ENCODE peak calls at places on chromosomes 16 and 17, in eight cellular contexts. Y, P, L, S, G, K, D and X are unnamed samples.

GRCh38 chr17:56835259-56835575 is 1.3 kb downstream of the DGKE start:
- DNase-seq in S (no peak), D (no peak), K (peak; percentile 57), P (no peak), L (no peak), G (no peak), Y (no peak), X (no peak)

GRCh38 chr16:7268182-7268581 is 64.5 kb upstream of the RBFOX1 start:
- DNase-seq in P (peak; percentile 46), L (no peak), K (peak; percentile 41), S (no peak), Y (no peak), G (no peak), D (peak; percentile 14), X (peak; percentile 34)

GRCh38 chr17:61149862-61150362 is 249.7 kb upstream of the TBX2 start:
- DNase-seq in Y (no peak), S (no peak), L (no peak), K (no peak), D (no peak), G (no peak), P (no peak), X (no peak)

GRCh38 chr17:41629316-41629715 is 4.9 kb upstream of the KRT17 start:
- DNase-seq in S (no peak), D (no peak), P (no peak), K (no peak), L (no peak), G (no peak), Y (no peak), X (no peak)

GRCh38 chr17:35588196-35588920 is 1.2 kb downstream of the AP2B1 start:
- DNase-seq in D (no peak), S (no peak), K (peak; percentile 45), P (no peak), Y (peak; percentile 36), G (peak; percentile 45), L (no peak), X (no peak)

GRCh38 chr16:69924777-69925191 is 26.4 kb upstream of the CLEC18A start:
- DNase-seq in P (no peak), Y (no peak), D (peak; percentile 55), L (peak; percentile 70), G (peak; percentile 88), K (no peak), S (no peak), X (no peak)

GRCh38 chr16:10982430-10983174 is 38.2 kb downstream of the CLEC16A start:
- DNase-seq in P (no peak), K (no peak), L (no peak), Y (peak; percentile 54), D (no peak), G (no peak), S (no peak), X (no peak)

GRCh38 chr17:48610282-48611211 is at the start of gene HOXB7:
- DNase-seq in G (no peak), Y (peak; percentile 81), P (peak; percentile 90), K (no peak), L (no peak), S (no peak), D (no peak), X (peak; percentile 67)

GRCh38 chr16:83533193-83533592 is 274.6 kb upstream of the HSBP1 start:
- DNase-seq in K (peak; percentile 4), P (no peak), S (no peak), D (no peak), Y (no peak), G (peak; percentile 13), L (no peak), X (no peak)

GRCh38 chr17:74297941-74298340 is 23.9 kb downstream of the DNAI2 start:
- DNase-seq in D (no peak), P (no peak), G (no peak), S (no peak), K (no peak), L (no peak), Y (no peak), X (no peak)

GRCh38 chr17:72349508-72350472 is 229.0 kb downstream of the SOX9 start:
- DNase-seq in D (no peak), L (no peak), G (no peak), S (no peak), P (no peak), Y (no peak), K (no peak), X (no peak)

GRCh38 chr17:75909812-75910274 is 5.2 kb upstream of the MRPL38 start:
- DNase-seq in G (no peak), D (no peak), Y (no peak), S (no peak), P (no peak), L (no peak), K (no peak), X (no peak)

GRCh38 chr16:84514874-84515835 is 10.7 kb upstream of the MEAK7 start:
- DNase-seq in D (no peak), P (peak; percentile 55), L (no peak), G (no peak), K (peak; percentile 88), S (peak; percentile 70), Y (peak; percentile 88), X (no peak)

GRCh38 chr16:67406628-67407027 is 9.6 kb downstream of the ZDHHC1 start:
- DNase-seq in D (no peak), G (peak; percentile 71), P (no peak), Y (no peak), K (no peak), L (no peak), S (no peak), X (no peak)

GRCh38 chr16:55655381-55655708 is 443 bp upstream of the SLC6A2 start:
- DNase-seq in D (no peak), K (no peak), G (no peak), L (no peak), S (no peak), Y (no peak), P (no peak), X (no peak)

GRCh38 chr16:85565796-85566501 is 47.2 kb upstream of the GSE1 start:
- DNase-seq in Y (no peak), L (no peak), K (no peak), G (no peak), S (no peak), D (no peak), P (no peak), X (no peak)

GRCh38 chr17:4543557-4544026 is 11.6 kb downstream of the MYBBP1A start:
- DNase-seq in S (no peak), P (no peak), Y (no peak), D (no peak), K (no peak), L (no peak), G (no peak), X (peak; percentile 12)

GRCh38 chr16:71700822-71701221 is 23.7 kb downstream of the PHLPP2 start:
- DNase-seq in L (no peak), P (no peak), D (no peak), K (no peak), Y (no peak), G (no peak), S (no peak), X (no peak)

GRCh38 chr16:8720080-8720966 is 45.9 kb downstream of the ABAT start:
- DNase-seq in S (no peak), D (peak; percentile 49), K (peak; percentile 22), Y (peak; percentile 37), L (no peak), G (no peak), P (no peak), X (peak; percentile 18)

GRCh38 chr16:14608604-14609003 is 21.5 kb downstream of the PARN start:
- DNase-seq in S (no peak), D (no peak), L (no peak), Y (no peak), P (no peak), K (no peak), G (no peak), X (no peak)

GRCh38 chr17:12546983-12547382 is 118.7 kb upstream of the MYOCD start:
- DNase-seq in S (no peak), D (no peak), L (no peak), K (no peak), G (no peak), P (no peak), Y (no peak), X (no peak)

GRCh38 chr17:77374170-77374936 is 233.6 kb downstream of the SEC14L1 start:
- DNase-seq in L (no peak), K (peak; percentile 82), D (peak; percentile 79), S (peak; percentile 61), P (peak; percentile 71), G (peak; percentile 92), Y (peak; percentile 75), X (peak; percentile 83)
- TF ChIP-seq CTCF in L (peak; percentile 20), K (peak; percentile 19), D (peak; percentile 22), S (peak; percentile 38), P (no peak), G (peak; percentile 36), Y (peak; percentile 4), X (no peak)

GRCh38 chr17:18321309-18321708 is 6.2 kb downstream of the SMCR8 start:
- DNase-seq in Y (no peak), P (no peak), K (peak; percentile 38), S (no peak), G (peak; percentile 14), D (no peak), L (no peak), X (no peak)
- TF ChIP-seq CTCF in Y (no peak), P (no peak), K (peak; percentile 28), S (no peak), G (no peak), D (no peak), L (peak; percentile 7), X (no peak)

GRCh38 chr17:30908717-30909420 is 2.8 kb upstream of the TEFM start:
- DNase-seq in K (no peak), P (no peak), D (no peak), S (no peak), L (no peak), G (no peak), Y (peak; percentile 32), X (no peak)

GRCh38 chr17:30905742-30906100 is 317 bp downstream of the TEFM start:
- DNase-seq in D (peak; percentile 16), K (peak; percentile 50), G (peak; percentile 7), S (no peak), P (no peak), L (no peak), Y (peak; percentile 48), X (peak; percentile 24)

DNA sequence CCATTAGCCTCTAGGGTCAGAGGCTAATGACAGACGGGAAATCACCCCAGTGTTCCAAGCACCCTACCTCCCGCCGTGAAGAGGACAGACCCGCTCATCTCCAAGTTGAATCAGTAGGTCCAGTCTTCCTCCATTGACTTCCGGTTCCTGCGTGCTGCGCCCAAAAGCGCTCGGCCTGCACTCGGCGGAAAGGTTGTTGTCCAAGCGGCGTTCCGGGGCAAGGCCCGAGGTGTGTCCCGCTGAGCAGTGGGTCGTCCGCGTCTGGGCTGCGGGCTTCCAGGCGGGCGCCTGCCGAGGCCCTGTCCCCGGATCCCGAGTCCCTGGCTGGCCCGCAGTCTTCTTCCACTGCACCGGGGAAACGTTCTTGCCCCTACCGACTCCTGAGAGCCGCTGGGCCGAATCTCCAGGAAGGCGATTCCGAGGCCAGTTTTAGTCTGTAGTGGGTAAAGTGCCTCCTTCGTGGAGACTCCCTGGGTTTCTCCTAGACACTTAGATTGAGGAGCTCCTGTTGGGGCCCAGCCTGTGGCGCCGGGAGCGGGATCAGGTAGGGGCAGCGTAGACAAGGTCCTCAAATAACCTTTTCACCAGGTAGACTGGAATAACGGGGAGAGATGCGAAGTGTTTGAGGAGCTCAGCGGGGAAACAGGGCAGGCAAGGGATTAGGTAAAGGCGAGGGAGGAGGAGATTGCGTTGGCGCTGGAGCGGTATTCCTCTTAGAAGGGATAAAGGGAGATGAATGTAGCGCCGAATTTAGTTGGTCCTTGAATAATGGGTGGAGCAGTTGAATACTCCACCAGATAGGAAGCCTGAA is at the start of gene TEFM:
- DNase-seq in S (peak; percentile 83), Y (peak; percentile 92), G (peak; percentile 94), P (peak; percentile 90), K (peak; percentile 95), D (peak; percentile 87), L (peak; percentile 51), X (peak; percentile 90)
- TF ChIP-seq CTCF in S (no peak), Y (no peak), G (no peak), P (no peak), K (no peak), D (peak; percentile 4), L (no peak), X (no peak)

GRCh38 chr17:39153541-39154111 is 2.2 kb upstream of the PLXDC1 start:
- DNase-seq in G (peak; percentile 90), L (peak; percentile 64), D (peak; percentile 90), S (peak; percentile 92), K (peak; percentile 86), P (peak; percentile 92), Y (peak; percentile 75), X (peak; percentile 95)
- TF ChIP-seq CTCF in G (peak; percentile 25), L (no peak), D (no peak), S (no peak), K (no peak), P (no peak), Y (no peak), X (no peak)